ENCODE peak calls at places on chromosomes 12 and 14, in five cellular contexts. One of them, this sample, is unnamed.

GRCh38 chr12:65277994-65278575 is 398 bp upstream of the MSRB3 start:
- DNase-seq in uterus: no peak
- DNase-seq in left ventricle myocardium inferior: no peak
- DNase-seq in neural progenitor cell: peak; percentile 39
- DNase-seq in K562: no peak
- DNase-seq in this sample: no peak

GRCh38 chr14:54976316-54976715 is 50.6 kb downstream of the WDHD1 start:
- DNase-seq in uterus: no peak
- DNase-seq in left ventricle myocardium inferior: no peak
- DNase-seq in neural progenitor cell: no peak
- DNase-seq in K562: no peak
- DNase-seq in this sample: no peak

GRCh38 chr14:87640553-87640952 is 352.4 kb downstream of the GALC start:
- DNase-seq in uterus: no peak
- DNase-seq in left ventricle myocardium inferior: no peak
- DNase-seq in neural progenitor cell: no peak
- DNase-seq in K562: no peak
- DNase-seq in this sample: no peak

GRCh38 chr14:84535491-84535890 is 994.5 kb upstream of the FLRT2 start:
- DNase-seq in uterus: no peak
- DNase-seq in left ventricle myocardium inferior: no peak
- DNase-seq in neural progenitor cell: no peak
- DNase-seq in K562: no peak
- DNase-seq in this sample: no peak

GRCh38 chr12:575129-575502 is 88.1 kb downstream of the NINJ2 start:
- DNase-seq in uterus: no peak
- DNase-seq in left ventricle myocardium inferior: no peak
- DNase-seq in neural progenitor cell: no peak
- DNase-seq in K562: no peak
- DNase-seq in this sample: no peak

GRCh38 chr12:42172811-42173210 is 28.1 kb upstream of the GXYLT1 start:
- DNase-seq in uterus: no peak
- DNase-seq in left ventricle myocardium inferior: no peak
- DNase-seq in neural progenitor cell: no peak
- DNase-seq in K562: no peak
- DNase-seq in this sample: no peak

GRCh38 chr12:72075401-72075800 is 136.8 kb downstream of the TPH2 start:
- DNase-seq in uterus: no peak
- DNase-seq in left ventricle myocardium inferior: no peak
- DNase-seq in neural progenitor cell: no peak
- DNase-seq in K562: no peak
- DNase-seq in this sample: no peak

GRCh38 chr14:61326847-61327246 is 5.5 kb downstream of the PRKCH start:
- DNase-seq in uterus: peak; percentile 56
- DNase-seq in left ventricle myocardium inferior: peak; percentile 76
- DNase-seq in neural progenitor cell: no peak
- DNase-seq in K562: no peak
- DNase-seq in this sample: no peak

GRCh38 chr14:31435276-31435675 is 14.9 kb upstream of the HEATR5A start:
- DNase-seq in uterus: no peak
- DNase-seq in left ventricle myocardium inferior: no peak
- DNase-seq in neural progenitor cell: no peak
- DNase-seq in K562: no peak
- DNase-seq in this sample: no peak

GRCh38 chr12:13049816-13050215 is 5.6 kb downstream of the FAM234B start:
- DNase-seq in uterus: no peak
- DNase-seq in left ventricle myocardium inferior: peak; percentile 18
- DNase-seq in neural progenitor cell: no peak
- DNase-seq in K562: no peak
- DNase-seq in this sample: no peak

GRCh38 chr12:116506697-116507064 is 52.5 kb upstream of the MAP1LC3B2 start:
- DNase-seq in uterus: no peak
- DNase-seq in left ventricle myocardium inferior: no peak
- DNase-seq in neural progenitor cell: no peak
- DNase-seq in K562: no peak
- DNase-seq in this sample: no peak

GRCh38 chr12:87253157-87253556 is 776.0 kb downstream of the C12orf50 start:
- DNase-seq in uterus: no peak
- DNase-seq in left ventricle myocardium inferior: no peak
- DNase-seq in neural progenitor cell: no peak
- DNase-seq in K562: no peak
- DNase-seq in this sample: no peak

DNA sequence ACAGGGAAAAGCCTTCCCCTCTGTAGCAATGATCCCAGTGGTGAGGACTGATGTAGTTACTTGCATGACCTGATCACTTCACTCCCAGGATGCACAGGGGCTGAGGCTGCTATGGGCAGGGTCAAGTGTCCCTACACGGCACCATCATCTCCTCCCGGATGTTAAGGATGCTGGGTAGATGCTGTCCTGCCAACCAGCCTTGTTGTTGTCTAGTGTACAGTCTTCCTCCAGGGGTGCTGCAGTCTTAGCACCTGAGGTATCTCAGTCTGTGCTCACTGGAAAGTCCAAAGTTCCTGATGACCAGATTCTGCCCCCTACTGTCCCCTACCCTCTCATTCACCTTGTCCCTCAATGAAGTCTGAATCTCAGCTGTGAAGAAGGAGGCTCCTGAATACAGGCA is 20.1 kb downstream of the CPM start:
- DNase-seq in uterus: no peak
- DNase-seq in left ventricle myocardium inferior: no peak
- DNase-seq in neural progenitor cell: no peak
- DNase-seq in K562: no peak
- DNase-seq in this sample: no peak
- TF ChIP-seq CTCF in uterus: no peak
- TF ChIP-seq CTCF in left ventricle myocardium inferior: no peak
- TF ChIP-seq CTCF in neural progenitor cell: no peak
- TF ChIP-seq CTCF in K562: peak; percentile 12
- TF ChIP-seq CTCF in this sample: no peak

DNA sequence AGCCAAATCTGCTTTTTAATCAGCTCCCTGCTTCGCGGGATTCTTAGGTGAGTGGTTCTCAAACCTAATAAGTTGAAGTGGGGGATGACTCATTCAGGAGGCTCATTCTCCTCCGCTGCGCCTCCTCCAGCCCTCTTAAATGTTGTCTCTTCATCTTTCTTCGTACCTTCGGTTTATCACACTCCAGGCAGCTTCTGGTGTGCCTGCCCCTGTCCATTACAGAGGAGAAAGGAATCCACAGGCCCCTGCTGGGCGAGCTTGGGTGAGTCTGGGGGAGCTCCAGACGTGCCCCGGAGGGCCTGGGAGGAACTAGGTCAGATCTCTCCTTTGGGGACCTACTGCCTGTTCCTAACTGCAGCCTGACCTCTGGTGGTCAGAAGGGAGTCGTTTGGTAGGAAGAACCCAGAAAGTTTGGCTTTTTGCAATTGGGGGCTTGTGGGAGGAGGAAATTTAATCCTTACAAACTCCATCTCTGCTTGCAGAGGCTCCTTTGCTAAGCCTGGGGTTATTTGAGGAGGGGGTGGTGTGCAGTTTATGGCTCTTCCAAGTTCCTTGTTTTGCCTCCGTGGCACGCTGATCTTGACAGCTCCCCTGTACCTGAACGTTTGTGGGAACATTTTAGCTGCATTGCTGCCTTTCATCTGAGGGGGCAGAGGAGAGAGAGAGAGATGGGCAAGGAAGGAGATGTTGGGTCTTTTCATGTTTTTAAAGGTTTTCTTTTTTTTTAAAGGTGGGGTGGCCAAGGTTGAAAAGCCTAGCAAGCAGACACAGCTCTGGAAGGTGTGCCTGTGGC is 84.1 kb upstream of the GNG2 start:
- DNase-seq in uterus: peak; percentile 74
- DNase-seq in left ventricle myocardium inferior: peak; percentile 25
- DNase-seq in neural progenitor cell: peak; percentile 83
- DNase-seq in K562: peak; percentile 36
- DNase-seq in this sample: peak; percentile 71
- TF ChIP-seq CTCF in uterus: peak; percentile 80
- TF ChIP-seq CTCF in left ventricle myocardium inferior: peak; percentile 74
- TF ChIP-seq CTCF in neural progenitor cell: peak; percentile 85
- TF ChIP-seq CTCF in K562: peak; percentile 50
- TF ChIP-seq CTCF in this sample: peak; percentile 64

GRCh38 chr14:82009076-82009475 is 475.4 kb upstream of the SEL1L start:
- DNase-seq in uterus: no peak
- DNase-seq in left ventricle myocardium inferior: no peak
- DNase-seq in neural progenitor cell: peak; percentile 32
- DNase-seq in K562: no peak
- DNase-seq in this sample: no peak
- TF ChIP-seq CTCF in uterus: no peak
- TF ChIP-seq CTCF in left ventricle myocardium inferior: no peak
- TF ChIP-seq CTCF in neural progenitor cell: peak; percentile 67
- TF ChIP-seq CTCF in K562: no peak
- TF ChIP-seq CTCF in this sample: no peak

GRCh38 chr14:102063092-102063807 is 23.6 kb downstream of the HSP90AA1 start:
- DNase-seq in uterus: peak; percentile 88
- DNase-seq in left ventricle myocardium inferior: peak; percentile 86
- DNase-seq in neural progenitor cell: peak; percentile 65
- DNase-seq in K562: peak; percentile 87
- DNase-seq in this sample: peak; percentile 81
- TF ChIP-seq CTCF in uterus: peak; percentile 18
- TF ChIP-seq CTCF in left ventricle myocardium inferior: peak; percentile 69
- TF ChIP-seq CTCF in neural progenitor cell: peak; percentile 46
- TF ChIP-seq CTCF in K562: peak; percentile 64
- TF ChIP-seq CTCF in this sample: peak; percentile 26

GRCh38 chr12:104677441-104678089 is 220.8 kb downstream of the CHST11 start:
- DNase-seq in uterus: no peak
- DNase-seq in left ventricle myocardium inferior: no peak
- DNase-seq in neural progenitor cell: no peak
- DNase-seq in K562: no peak
- DNase-seq in this sample: no peak

GRCh38 chr12:104680506-104680905 is 223.8 kb downstream of the CHST11 start:
- DNase-seq in uterus: no peak
- DNase-seq in left ventricle myocardium inferior: no peak
- DNase-seq in neural progenitor cell: no peak
- DNase-seq in K562: no peak
- DNase-seq in this sample: no peak

GRCh38 chr12:104681012-104681690 is 224.4 kb downstream of the CHST11 start:
- DNase-seq in uterus: no peak
- DNase-seq in left ventricle myocardium inferior: no peak
- DNase-seq in neural progenitor cell: no peak
- DNase-seq in K562: no peak
- DNase-seq in this sample: no peak

GRCh38 chr12:104682790-104683279 is 226.1 kb downstream of the CHST11 start:
- DNase-seq in uterus: no peak
- DNase-seq in left ventricle myocardium inferior: no peak
- DNase-seq in neural progenitor cell: no peak
- DNase-seq in K562: no peak
- DNase-seq in this sample: peak; percentile 64

GRCh38 chr12:104680070-104680469 is 223.3 kb downstream of the CHST11 start:
- DNase-seq in uterus: no peak
- DNase-seq in left ventricle myocardium inferior: no peak
- DNase-seq in neural progenitor cell: peak; percentile 23
- DNase-seq in K562: peak; percentile 20
- DNase-seq in this sample: peak; percentile 41
- TF ChIP-seq CTCF in uterus: no peak
- TF ChIP-seq CTCF in left ventricle myocardium inferior: peak; percentile 22
- TF ChIP-seq CTCF in neural progenitor cell: peak; percentile 46
- TF ChIP-seq CTCF in K562: peak; percentile 40
- TF ChIP-seq CTCF in this sample: peak; percentile 72

GRCh38 chr14:46051801-46052200 is 599.8 kb downstream of the RPL10L start:
- DNase-seq in uterus: no peak
- DNase-seq in left ventricle myocardium inferior: no peak
- DNase-seq in neural progenitor cell: no peak
- DNase-seq in K562: no peak
- DNase-seq in this sample: no peak
- TF ChIP-seq CTCF in uterus: no peak
- TF ChIP-seq CTCF in left ventricle myocardium inferior: no peak
- TF ChIP-seq CTCF in neural progenitor cell: no peak
- TF ChIP-seq CTCF in K562: no peak
- TF ChIP-seq CTCF in this sample: no peak

DNA sequence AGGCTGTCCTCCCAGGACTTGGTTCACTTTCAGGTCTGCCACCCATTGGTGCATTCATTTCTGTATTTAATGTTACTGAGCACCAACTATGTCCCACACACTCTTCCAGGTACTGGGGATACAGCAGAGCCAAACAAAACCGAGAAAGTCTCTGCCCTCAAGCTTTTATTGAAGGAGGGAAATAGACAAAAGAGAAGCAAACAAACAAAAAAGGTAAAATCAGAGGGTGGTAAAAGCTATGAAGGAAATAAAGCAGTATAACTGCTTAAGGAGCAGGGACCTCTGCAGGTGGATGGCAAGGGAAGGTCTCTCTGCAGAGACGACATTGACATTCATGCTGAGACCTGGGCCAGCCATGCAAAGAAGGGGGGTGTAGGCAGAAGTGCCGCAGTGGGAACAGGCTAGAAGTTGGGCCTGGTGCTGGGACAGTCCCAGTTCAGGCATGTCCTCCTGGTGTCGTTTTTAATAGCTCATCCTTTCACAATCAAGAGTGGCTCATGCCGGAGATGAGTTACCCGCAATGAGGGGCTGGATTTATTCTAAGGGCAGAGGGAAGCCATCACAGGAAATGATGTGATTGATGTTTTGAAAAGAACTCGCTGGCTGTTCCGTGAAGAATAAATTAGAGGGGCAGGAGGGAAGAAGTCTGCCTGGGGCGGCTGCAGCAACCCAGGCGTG is 72.8 kb downstream of the IRF2BPL start:
- DNase-seq in uterus: no peak
- DNase-seq in left ventricle myocardium inferior: no peak
- DNase-seq in neural progenitor cell: no peak
- DNase-seq in K562: peak; percentile 24
- DNase-seq in this sample: peak; percentile 67
- TF ChIP-seq CTCF in uterus: no peak
- TF ChIP-seq CTCF in left ventricle myocardium inferior: no peak
- TF ChIP-seq CTCF in neural progenitor cell: no peak
- TF ChIP-seq CTCF in K562: no peak
- TF ChIP-seq CTCF in this sample: peak; percentile 15

DNA sequence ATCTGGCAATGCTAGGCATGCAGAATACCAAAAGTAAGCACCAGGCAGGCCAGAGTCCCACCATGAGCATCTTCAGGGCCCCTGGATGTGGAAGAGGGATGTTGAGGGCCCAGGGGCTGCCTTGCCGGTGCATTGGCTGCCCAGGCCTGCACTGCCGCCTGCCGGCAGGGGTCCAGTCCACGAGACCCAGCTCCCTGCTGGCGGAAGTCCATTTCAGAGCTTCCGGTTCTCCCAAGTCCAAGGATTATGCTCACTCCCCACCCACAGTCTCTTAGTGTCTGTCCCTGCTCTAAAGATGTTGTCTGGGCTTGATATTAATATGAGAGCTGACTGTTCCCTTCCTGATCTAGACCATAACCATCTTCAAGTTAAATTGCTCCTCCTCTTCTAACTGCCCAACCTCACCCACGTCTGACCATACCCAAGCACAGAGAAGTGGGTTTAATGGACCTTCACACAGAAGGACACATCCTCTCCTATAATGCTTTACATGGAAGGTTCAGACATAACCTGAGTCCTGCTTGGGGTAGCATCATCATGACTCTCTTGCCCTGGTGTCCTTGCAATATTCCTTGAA is 117.4 kb downstream of the DAD1 start:
- DNase-seq in uterus: no peak
- DNase-seq in left ventricle myocardium inferior: peak; percentile 38
- DNase-seq in neural progenitor cell: peak; percentile 69
- DNase-seq in K562: peak; percentile 65
- DNase-seq in this sample: no peak
- TF ChIP-seq CTCF in uterus: no peak
- TF ChIP-seq CTCF in left ventricle myocardium inferior: peak; percentile 53
- TF ChIP-seq CTCF in neural progenitor cell: peak; percentile 59
- TF ChIP-seq CTCF in K562: peak; percentile 83
- TF ChIP-seq CTCF in this sample: no peak